ENCODE peak calls at places on chromosomes 7 and 10, in six cellular contexts. X is mesenchymal stem cell, D is H9, H is IMR-90, M is mesendoderm, N is H1. I is an unnamed sample.

GRCh38 chr10:28217848-28218247 is 85.0 kb downstream of the MPP7 start:
- DNase-seq in X (peak; percentile 58), D (no peak), H (peak; percentile 92), M (peak; percentile 36), N (no peak), I (no peak)

GRCh38 chr7:16293669-16294425 is 127.5 kb downstream of the CRPPA start:
- DNase-seq in X (no peak), D (no peak), H (no peak), M (no peak), N (no peak), I (no peak)

GRCh38 chr7:127413962-127414361 is 21.5 kb upstream of the ZNF800 start:
- DNase-seq in X (no peak), D (no peak), H (no peak), M (no peak), N (no peak), I (no peak)

GRCh38 chr7:46133076-46133475 is 212.0 kb upstream of the IGFBP3 start:
- DNase-seq in X (peak; percentile 50), D (no peak), H (no peak), M (no peak), N (no peak), I (no peak)

GRCh38 chr10:55024718-55025117 is 223.7 kb upstream of the PCDH15 start:
- DNase-seq in X (peak; percentile 17), D (no peak), H (no peak), M (no peak), N (no peak), I (no peak)

GRCh38 chr10:68249297-68249696 is 17.4 kb upstream of the ATOH7 start:
- DNase-seq in X (no peak), D (no peak), H (no peak), M (no peak), N (no peak), I (no peak)

GRCh38 chr10:132239126-132240031 is 52.6 kb downstream of the DPYSL4 start:
- DNase-seq in X (peak; percentile 60), D (no peak), H (peak; percentile 25), M (no peak), N (no peak), I (no peak)

GRCh38 chr10:101490026-101490425 is 98.0 kb downstream of the POLL start:
- DNase-seq in X (no peak), D (no peak), H (no peak), M (no peak), N (no peak), I (no peak)

GRCh38 chr10:60236869-60237524 is 152.7 kb downstream of the ANK3 start:
- DNase-seq in X (no peak), D (no peak), H (no peak), M (no peak), N (no peak), I (no peak)

GRCh38 chr10:85459906-85460305 is 906.7 kb downstream of the GRID1 start:
- DNase-seq in X (no peak), D (no peak), H (no peak), M (no peak), N (no peak), I (no peak)

GRCh38 chr7:118573065-118573464 is 348.6 kb downstream of the ANKRD7 start:
- DNase-seq in X (peak; percentile 16), D (no peak), H (no peak), M (no peak), N (no peak), I (no peak)

GRCh38 chr7:95690367-95690947 is 81.9 kb upstream of the DYNC1I1 start:
- DNase-seq in X (peak; percentile 75), D (no peak), H (peak; percentile 41), M (peak; percentile 64), N (no peak), I (peak; percentile 35)

GRCh38 chr7:121012919-121013318 is 24.4 kb downstream of the CPED1 start:
- DNase-seq in X (no peak), D (no peak), H (no peak), M (no peak), N (no peak), I (no peak)

GRCh38 chr10:70494536-70494935 is 16.0 kb downstream of the PALD1 start:
- DNase-seq in X (no peak), D (no peak), H (no peak), M (no peak), N (no peak), I (no peak)

GRCh38 chr10:124359336-124359832 is 59.3 kb downstream of the OAT start:
- DNase-seq in X (no peak), D (no peak), H (no peak), M (no peak), N (no peak), I (no peak)

GRCh38 chr7:44477063-44477830 is 13.2 kb downstream of the NUDCD3 start:
- DNase-seq in X (peak; percentile 89), D (peak; percentile 86), H (peak; percentile 83), M (peak; percentile 95), N (peak; percentile 65), I (peak; percentile 62)

GRCh38 chr7:44415510-44415909 is 74.9 kb downstream of the NUDCD3 start:
- DNase-seq in X (no peak), D (no peak), H (peak; percentile 20), M (no peak), N (no peak), I (no peak)

GRCh38 chr7:47669178-47669878 is 87.4 kb upstream of the TNS3 start:
- DNase-seq in X (peak; percentile 97), D (no peak), H (peak; percentile 96), M (peak; percentile 40), N (no peak), I (no peak)

GRCh38 chr10:13048762-13049161 is 47.2 kb upstream of the CCDC3 start:
- DNase-seq in X (no peak), D (no peak), H (no peak), M (no peak), N (no peak), I (no peak)

GRCh38 chr7:99109108-99110051 is 34.5 kb downstream of the SMURF1 start:
- DNase-seq in X (peak; percentile 45), D (no peak), H (peak; percentile 62), M (no peak), N (no peak), I (no peak)

GRCh38 chr7:103824251-103824650 is 165.2 kb downstream of the RELN start:
- DNase-seq in X (no peak), D (no peak), H (no peak), M (peak; percentile 58), N (no peak), I (no peak)

GRCh38 chr10:33143160-33143728 is 185.2 kb upstream of the ITGB1 start:
- DNase-seq in X (peak; percentile 61), D (no peak), H (peak; percentile 93), M (no peak), N (no peak), I (no peak)

GRCh38 chr10:21943633-21944265 is 59.8 kb downstream of the DNAJC1 start:
- DNase-seq in X (peak; percentile 22), D (no peak), H (no peak), M (no peak), N (no peak), I (no peak)

GRCh38 chr7:157630301-157630853 is 293.6 kb downstream of the DNAJB6 start:
- DNase-seq in X (no peak), D (no peak), H (no peak), M (no peak), N (no peak), I (no peak)

GRCh38 chr10:63553031-63553430 is 31.8 kb downstream of the REEP3 start:
- DNase-seq in X (peak; percentile 43), D (no peak), H (peak; percentile 74), M (no peak), N (no peak), I (no peak)

GRCh38 chr10:70809726-70810125 is 6.0 kb upstream of the SGPL1 start:
- DNase-seq in X (no peak), D (no peak), H (no peak), M (peak; percentile 94), N (no peak), I (no peak)

GRCh38 chr7:44313621-44314031 is 11.8 kb downstream of the CAMK2B start:
- DNase-seq in X (no peak), D (no peak), H (no peak), M (no peak), N (no peak), I (no peak)

GRCh38 chr10:72140850-72141249 is 52.5 kb upstream of the SPOCK2 start:
- DNase-seq in X (no peak), D (no peak), H (no peak), M (no peak), N (no peak), I (no peak)
- H2BK15ac ChIP-seq in X (no peak overlapping the region), D (no peak overlapping the region), H (no peak overlapping the region), M (no peak overlapping the region), N (no peak overlapping the region), I (no peak overlapping the region)

DNA sequence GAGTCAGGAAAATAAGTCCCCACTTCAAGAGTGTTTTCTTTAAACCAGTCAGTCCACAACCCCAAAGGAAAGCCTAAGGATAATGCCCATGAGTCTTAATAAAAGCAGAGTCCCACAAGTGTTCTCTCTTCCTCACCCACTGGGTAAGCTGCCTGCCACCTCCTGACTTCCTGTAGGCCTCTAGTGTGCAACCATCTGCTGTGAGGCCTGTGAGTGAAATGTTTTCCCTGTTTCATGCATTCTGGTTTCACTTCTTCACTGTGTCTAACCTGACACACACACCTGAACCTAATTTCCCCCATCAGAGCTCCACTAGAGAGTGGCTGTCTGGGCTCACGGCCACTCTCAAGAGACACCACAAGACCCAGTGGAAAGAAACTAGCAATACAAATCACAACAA is 38.9 kb upstream of the GDF10 start:
- DNase-seq in X (no peak), D (no peak), H (no peak), M (no peak), N (peak; percentile 22), I (no peak)
- H3K9ac ChIP-seq in X (no peak overlapping the region), D (no peak overlapping the region), H (no peak overlapping the region), M (no peak overlapping the region), N (no peak overlapping the region), I (no peak overlapping the region)

DNA sequence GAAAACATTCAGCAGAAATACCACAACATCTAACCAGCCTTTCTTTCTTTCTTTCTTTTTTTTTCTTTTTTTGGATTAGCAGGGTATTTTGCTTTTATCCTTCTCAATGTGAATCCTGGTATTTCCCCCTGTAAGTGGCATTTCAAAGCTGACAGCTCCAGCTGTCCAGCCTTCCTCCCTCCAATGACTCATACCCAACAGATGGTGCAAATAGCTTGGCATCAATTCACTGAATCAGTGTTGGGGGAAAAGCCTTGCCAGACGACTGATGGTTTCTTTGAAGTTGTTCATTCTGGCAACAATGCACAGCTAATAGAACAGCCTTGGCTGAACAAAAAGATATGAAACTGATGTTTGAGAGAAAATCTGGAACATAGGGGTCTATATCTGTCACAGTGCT is 316.8 kb upstream of the STEAP1 start:
- DNase-seq in X (no peak), D (no peak), H (no peak), M (peak; percentile 26), N (no peak), I (peak; percentile 44)
- H2BK15ac ChIP-seq in X (no peak overlapping the region), D (no peak overlapping the region), H (no peak overlapping the region), M (no peak overlapping the region), N (no peak overlapping the region), I (no peak overlapping the region)

DNA sequence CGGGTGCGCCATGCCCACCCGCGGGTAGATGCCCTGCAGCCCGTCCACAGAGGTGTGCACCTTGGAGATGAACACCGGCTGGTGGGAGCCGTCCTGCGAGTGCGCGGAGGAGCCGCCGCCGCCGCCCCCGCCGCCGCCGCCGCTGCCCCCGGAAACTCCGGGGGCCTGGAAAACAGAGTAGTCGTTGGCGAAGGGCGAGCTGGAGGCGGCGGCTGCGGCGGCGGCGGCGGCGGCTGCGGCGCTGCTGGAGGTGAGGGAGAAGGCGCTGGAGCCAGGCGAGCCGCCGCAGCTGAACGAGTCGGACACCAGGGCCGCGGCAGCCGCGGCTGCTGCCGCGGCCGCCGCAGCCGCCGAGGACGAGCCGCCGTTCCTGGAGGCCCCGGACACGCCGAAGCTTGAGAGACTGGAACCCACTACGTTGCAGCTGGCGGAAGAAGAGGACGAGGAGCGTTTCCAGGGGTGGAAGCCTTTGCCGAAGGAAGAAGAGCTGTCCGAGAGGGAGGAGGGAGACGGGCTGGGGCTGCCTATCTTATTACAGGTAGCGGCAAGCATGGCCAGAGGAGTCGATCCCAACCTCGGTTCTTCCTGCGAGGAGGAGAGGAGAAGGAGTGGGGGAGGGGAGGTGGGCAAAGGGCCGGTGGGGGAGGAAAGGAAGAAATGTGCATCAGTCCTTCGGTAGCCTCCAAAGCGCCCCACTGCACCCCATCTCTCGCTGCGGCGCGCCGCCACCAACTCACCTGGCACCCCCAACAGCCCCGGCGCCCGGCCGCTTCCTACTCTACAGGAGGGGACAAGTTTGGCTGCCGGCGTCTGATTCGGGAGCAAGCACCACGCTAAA is 1.3 kb downstream of the SP8 start:
- DNase-seq in X (no peak), D (peak; percentile 67), H (no peak), M (peak; percentile 79), N (peak; percentile 68), I (no peak)
- H3K9ac ChIP-seq in X (no peak overlapping the region), D (no peak overlapping the region), H (no peak overlapping the region), M (peak overlapping the region; percentile 71), N (no peak overlapping the region), I (peak overlapping the region; percentile 97)